ENCODE peak calls at places on chromosomes 7 and 10, in five cellular contexts. One of them, this sample, is unnamed.

GRCh38 chr7:2666588-2667250 is 21.3 kb upstream of the AMZ1 start:
- DNase-seq in breast epithelium: no peak
- DNase-seq in NCI-H1105: no peak
- DNase-seq in GM23248: no peak
- DNase-seq in LoVo: no peak
- DNase-seq in this sample: no peak

GRCh38 chr7:151821226-151821625 is 55.7 kb downstream of the PRKAG2 start:
- DNase-seq in breast epithelium: no peak
- DNase-seq in NCI-H1105: no peak
- DNase-seq in GM23248: no peak
- DNase-seq in LoVo: no peak
- DNase-seq in this sample: no peak

GRCh38 chr10:42177077-42177792 is 461.1 kb downstream of the ZNF33B start:
- DNase-seq in breast epithelium: no peak
- DNase-seq in NCI-H1105: no peak
- DNase-seq in GM23248: no peak
- DNase-seq in LoVo: no peak
- DNase-seq in this sample: no peak

GRCh38 chr10:123884907-123885381 is 6.7 kb downstream of the CPXM2 start:
- DNase-seq in breast epithelium: no peak
- DNase-seq in NCI-H1105: no peak
- DNase-seq in GM23248: no peak
- DNase-seq in LoVo: no peak
- DNase-seq in this sample: no peak

GRCh38 chr7:154364156-154364555 is 312.0 kb downstream of the DPP6 start:
- DNase-seq in breast epithelium: no peak
- DNase-seq in NCI-H1105: no peak
- DNase-seq in GM23248: no peak
- DNase-seq in LoVo: no peak
- DNase-seq in this sample: no peak

GRCh38 chr10:112778579-112778978 is 171.5 kb upstream of the TCF7L2 start:
- DNase-seq in breast epithelium: no peak
- DNase-seq in NCI-H1105: no peak
- DNase-seq in GM23248: no peak
- DNase-seq in LoVo: peak
- DNase-seq in this sample: no peak

GRCh38 chr10:42594246-42594650 is 44.1 kb downstream of the ZNF33B start:
- DNase-seq in breast epithelium: no peak
- DNase-seq in NCI-H1105: no peak
- DNase-seq in GM23248: peak
- DNase-seq in LoVo: no peak
- DNase-seq in this sample: no peak

GRCh38 chr10:131121511-131122035 is 189.9 kb downstream of the TCERG1L start:
- DNase-seq in breast epithelium: no peak
- DNase-seq in NCI-H1105: no peak
- DNase-seq in GM23248: no peak
- DNase-seq in LoVo: no peak
- DNase-seq in this sample: no peak

GRCh38 chr10:28845009-28845682 is 167.8 kb downstream of the BAMBI start:
- DNase-seq in breast epithelium: no peak
- DNase-seq in NCI-H1105: no peak
- DNase-seq in GM23248: no peak
- DNase-seq in LoVo: no peak
- DNase-seq in this sample: no peak

GRCh38 chr10:79321494-79321882 is 25.8 kb upstream of the PPIF start:
- DNase-seq in breast epithelium: no peak
- DNase-seq in NCI-H1105: no peak
- DNase-seq in GM23248: no peak
- DNase-seq in LoVo: no peak
- DNase-seq in this sample: no peak

GRCh38 chr7:24595671-24596418 is 22.6 kb downstream of the PALS2 start:
- DNase-seq in breast epithelium: no peak
- DNase-seq in NCI-H1105: no peak
- DNase-seq in GM23248: no peak
- DNase-seq in LoVo: no peak
- DNase-seq in this sample: no peak

GRCh38 chr10:13535346-13535745 is 6.5 kb upstream of the BEND7 start:
- DNase-seq in breast epithelium: no peak
- DNase-seq in NCI-H1105: no peak
- DNase-seq in GM23248: no peak
- DNase-seq in LoVo: no peak
- DNase-seq in this sample: no peak

GRCh38 chr7:112350596-112350995 is 99.7 kb upstream of the IFRD1 start:
- DNase-seq in breast epithelium: no peak
- DNase-seq in NCI-H1105: no peak
- DNase-seq in GM23248: no peak
- DNase-seq in LoVo: no peak
- DNase-seq in this sample: no peak

GRCh38 chr10:6023661-6024333 is 38.4 kb downstream of the IL2RA start:
- DNase-seq in breast epithelium: no peak
- DNase-seq in NCI-H1105: no peak
- DNase-seq in GM23248: peak
- DNase-seq in LoVo: no peak
- DNase-seq in this sample: no peak

GRCh38 chr7:7820939-7821338 is 102.5 kb upstream of the RPA3 start:
- DNase-seq in breast epithelium: no peak
- DNase-seq in NCI-H1105: peak
- DNase-seq in GM23248: peak
- DNase-seq in LoVo: no peak
- DNase-seq in this sample: no peak

GRCh38 chr7:131605280-131605878 is 49.0 kb upstream of the PODXL start:
- DNase-seq in breast epithelium: no peak
- DNase-seq in NCI-H1105: peak
- DNase-seq in GM23248: peak
- DNase-seq in LoVo: no peak
- DNase-seq in this sample: no peak

GRCh38 chr10:3689871-3690510 is 95.0 kb downstream of the KLF6 start:
- DNase-seq in breast epithelium: no peak
- DNase-seq in NCI-H1105: no peak
- DNase-seq in GM23248: no peak
- DNase-seq in LoVo: no peak
- DNase-seq in this sample: no peak

GRCh38 chr7:2040893-2041270 is 191.9 kb downstream of the MAD1L1 start:
- DNase-seq in breast epithelium: no peak
- DNase-seq in NCI-H1105: no peak
- DNase-seq in GM23248: no peak
- DNase-seq in LoVo: no peak
- DNase-seq in this sample: no peak

GRCh38 chr10:28075424-28075823 is 76.5 kb upstream of the ODAD2 start:
- DNase-seq in breast epithelium: no peak
- DNase-seq in NCI-H1105: no peak
- DNase-seq in GM23248: no peak
- DNase-seq in LoVo: no peak
- DNase-seq in this sample: no peak

GRCh38 chr7:135620980-135621850 is 41.1 kb upstream of the STMP1 start:
- DNase-seq in breast epithelium: no peak
- DNase-seq in NCI-H1105: peak
- DNase-seq in GM23248: peak
- DNase-seq in LoVo: peak
- DNase-seq in this sample: peak

GRCh38 chr10:78551184-78552005 is 517.4 kb upstream of the ZMIZ1 start:
- DNase-seq in breast epithelium: no peak
- DNase-seq in NCI-H1105: no peak
- DNase-seq in GM23248: no peak
- DNase-seq in LoVo: no peak
- DNase-seq in this sample: no peak

GRCh38 chr7:120421151-120421651 is 148.2 kb downstream of the KCND2 start:
- DNase-seq in breast epithelium: no peak
- DNase-seq in NCI-H1105: no peak
- DNase-seq in GM23248: no peak
- DNase-seq in LoVo: no peak
- DNase-seq in this sample: peak

GRCh38 chr7:130114776-130115175 is 44.4 kb downstream of the KLHDC10 start:
- DNase-seq in breast epithelium: no peak
- DNase-seq in NCI-H1105: no peak
- DNase-seq in GM23248: no peak
- DNase-seq in LoVo: no peak
- DNase-seq in this sample: no peak

This sample was measured in NCI-H2227 treated with DMSO at 0.1 percent for 48 hours.